ENCODE peak calls at places on chromosomes 7 and 10, in five cellular contexts. One of them, this sample, is unnamed.

GRCh38 chr10:75403144-75404022 is 1.8 kb upstream of the ZNF503 start:
- DNase-seq in H9: peak
- DNase-seq in mesenchymal stem cell: peak
- DNase-seq in H1: no peak
- DNase-seq in neuronal stem cell: peak
- DNase-seq in this sample: no peak

GRCh38 chr7:11831727-11832495 is at the start of gene THSD7A:
- DNase-seq in H9: peak
- DNase-seq in neuronal stem cell: peak
- DNase-seq in H1: peak
- DNase-seq in mesenchymal stem cell: peak
- DNase-seq in this sample: peak

GRCh38 chr10:75499556-75499955 is 68.1 kb downstream of the LRMDA start:
- DNase-seq in H1: no peak
- DNase-seq in neuronal stem cell: no peak
- DNase-seq in H9: no peak
- DNase-seq in mesenchymal stem cell: no peak
- DNase-seq in this sample: no peak

GRCh38 chr7:44733708-44734481 is 14.8 kb upstream of the ZMIZ2 start:
- DNase-seq in H1: no peak
- DNase-seq in mesenchymal stem cell: peak
- DNase-seq in neuronal stem cell: no peak
- DNase-seq in H9: no peak
- DNase-seq in this sample: peak

GRCh38 chr7:91620827-91621226 is 259.7 kb downstream of the MTERF1 start:
- DNase-seq in H1: no peak
- DNase-seq in neuronal stem cell: no peak
- DNase-seq in H9: no peak
- DNase-seq in mesenchymal stem cell: no peak
- DNase-seq in this sample: no peak

GRCh38 chr10:69224862-69225657 is 4.9 kb downstream of the HKDC1 start:
- DNase-seq in neuronal stem cell: no peak
- DNase-seq in H1: no peak
- DNase-seq in H9: no peak
- DNase-seq in mesenchymal stem cell: no peak
- DNase-seq in this sample: no peak

GRCh38 chr10:69916133-69916532 is 114.4 kb downstream of the COL13A1 start:
- DNase-seq in mesenchymal stem cell: no peak
- DNase-seq in neuronal stem cell: no peak
- DNase-seq in H1: no peak
- DNase-seq in H9: no peak
- DNase-seq in this sample: no peak

GRCh38 chr10:35058134-35058533 is 32.0 kb downstream of the CUL2 start:
- DNase-seq in mesenchymal stem cell: peak
- DNase-seq in neuronal stem cell: no peak
- DNase-seq in H1: no peak
- DNase-seq in H9: no peak
- DNase-seq in this sample: no peak

DNA sequence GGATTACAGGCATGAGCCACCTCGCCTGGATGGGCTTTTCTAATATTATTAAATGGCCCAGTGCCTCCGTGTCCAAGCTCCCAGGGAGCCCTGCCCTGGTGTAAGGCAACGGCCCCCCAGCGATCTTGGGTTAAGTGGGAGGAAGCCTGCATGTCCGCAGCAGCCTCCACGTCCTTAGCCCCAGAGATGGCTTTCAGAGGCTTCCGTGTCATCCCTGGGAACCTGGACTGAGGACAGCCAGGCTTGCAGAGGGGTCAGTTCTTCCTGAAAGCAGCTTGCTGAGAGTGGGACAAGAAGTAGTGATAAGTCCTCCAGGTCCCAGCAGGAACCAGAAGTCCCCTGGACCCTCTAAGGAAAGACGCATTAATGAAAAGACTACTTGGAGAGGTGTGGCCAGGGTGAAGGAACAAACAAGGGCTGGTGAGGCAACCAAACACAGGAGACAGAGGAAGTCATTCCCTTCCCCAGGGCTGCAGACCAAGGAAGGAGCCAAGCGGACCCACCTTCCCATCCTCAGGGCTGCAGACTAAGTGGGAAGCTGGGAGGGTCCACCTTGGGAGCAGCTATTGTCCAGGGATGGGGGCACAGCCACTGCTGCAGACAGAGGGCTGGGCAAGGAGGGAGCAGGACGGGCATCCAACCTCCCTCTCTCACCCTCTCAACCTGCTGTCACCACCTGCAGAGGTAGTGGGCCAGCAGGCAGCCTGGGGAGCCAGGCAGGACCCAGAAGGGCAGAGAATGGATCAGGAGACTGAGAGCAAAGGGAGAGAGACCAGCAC is 13.0 kb upstream of the INSIG1 start:
- DNase-seq in H9: no peak
- DNase-seq in mesenchymal stem cell: no peak
- DNase-seq in H1: no peak
- DNase-seq in neuronal stem cell: no peak
- DNase-seq in this sample: no peak
- H2BK12ac ChIP-seq in H9: no peak
- H2BK12ac ChIP-seq in mesenchymal stem cell: no peak
- H2BK12ac ChIP-seq in H1: no peak
- H2BK12ac ChIP-seq in neuronal stem cell: peak
- H2BK12ac ChIP-seq in this sample: no peak

DNA sequence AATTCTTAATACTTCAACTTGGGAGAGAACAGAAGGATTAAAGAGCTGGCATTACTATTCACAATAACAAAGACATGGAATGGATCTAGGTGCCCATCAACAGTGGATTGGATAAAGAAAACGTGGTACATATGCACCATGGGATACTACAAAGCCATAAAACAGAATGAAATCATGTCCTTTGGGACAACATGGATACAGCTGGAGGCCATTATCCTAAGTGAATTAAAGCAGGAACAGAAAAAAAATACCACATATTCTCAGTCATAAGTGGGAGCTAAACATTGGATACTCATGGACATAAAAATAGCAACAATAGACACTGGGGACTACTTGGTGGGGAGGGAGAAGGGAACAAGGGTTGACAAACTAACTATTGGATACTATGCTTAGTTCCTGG is 133.2 kb upstream of the ITGB1 start:
- DNase-seq in neuronal stem cell: no peak
- DNase-seq in mesenchymal stem cell: no peak
- DNase-seq in H1: no peak
- DNase-seq in H9: no peak
- DNase-seq in this sample: no peak
- H4K8ac ChIP-seq in neuronal stem cell: no peak
- H4K8ac ChIP-seq in mesenchymal stem cell: no peak
- H4K8ac ChIP-seq in H1: no peak
- H4K8ac ChIP-seq in H9: no peak
- H4K8ac ChIP-seq in this sample: no peak

DNA sequence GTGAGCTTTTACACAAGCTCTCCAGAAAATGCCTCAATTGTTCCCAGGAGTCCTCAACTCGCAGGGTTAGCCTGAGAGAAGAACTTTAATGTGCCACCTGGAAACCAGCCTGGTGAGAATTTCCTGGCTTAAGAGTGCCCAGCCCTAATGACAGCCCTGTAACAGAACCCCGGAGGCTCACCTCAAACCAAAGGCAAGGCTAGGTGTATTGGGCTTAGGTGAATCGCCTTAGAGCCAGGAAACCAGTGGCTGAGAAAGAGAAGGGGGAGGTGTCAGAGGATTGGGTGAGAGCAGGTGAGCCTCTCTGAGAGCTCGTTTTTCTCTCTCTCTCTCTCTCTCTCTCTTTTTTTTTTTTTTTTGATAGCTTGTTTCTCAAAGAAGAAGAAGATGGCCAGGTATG is 7.3 kb downstream of the OCM2 start:
- DNase-seq in neuronal stem cell: no peak
- DNase-seq in H1: no peak
- DNase-seq in mesenchymal stem cell: no peak
- DNase-seq in H9: no peak
- DNase-seq in this sample: no peak
- H3K23ac ChIP-seq in neuronal stem cell: no peak
- H3K23ac ChIP-seq in H1: no peak
- H3K23ac ChIP-seq in mesenchymal stem cell: no peak
- H3K23ac ChIP-seq in H9: no peak
- H3K23ac ChIP-seq in this sample: no peak

GRCh38 chr10:45224219-45224841 is 91.1 kb downstream of the OR13A1 start:
- DNase-seq in neuronal stem cell: no peak
- DNase-seq in mesenchymal stem cell: no peak
- DNase-seq in H1: no peak
- DNase-seq in H9: no peak
- DNase-seq in this sample: peak
- H2BK12ac ChIP-seq in neuronal stem cell: peak
- H2BK12ac ChIP-seq in mesenchymal stem cell: no peak
- H2BK12ac ChIP-seq in H1: no peak
- H2BK12ac ChIP-seq in H9: no peak
- H2BK12ac ChIP-seq in this sample: no peak

GRCh38 chr10:103894454-103894853 is 23.5 kb downstream of the STN1 start:
- DNase-seq in H1: no peak
- DNase-seq in neuronal stem cell: no peak
- DNase-seq in H9: no peak
- DNase-seq in mesenchymal stem cell: peak
- DNase-seq in this sample: no peak
- H4K8ac ChIP-seq in H1: no peak
- H4K8ac ChIP-seq in neuronal stem cell: no peak
- H4K8ac ChIP-seq in H9: no peak
- H4K8ac ChIP-seq in mesenchymal stem cell: no peak
- H4K8ac ChIP-seq in this sample: no peak

GRCh38 chr7:117134885-117135552 is 181.7 kb downstream of the ST7 start:
- DNase-seq in H1: no peak
- DNase-seq in neuronal stem cell: no peak
- DNase-seq in mesenchymal stem cell: peak
- DNase-seq in H9: no peak
- DNase-seq in this sample: no peak
- H3K23ac ChIP-seq in H1: no peak
- H3K23ac ChIP-seq in neuronal stem cell: no peak
- H3K23ac ChIP-seq in mesenchymal stem cell: no peak
- H3K23ac ChIP-seq in H9: no peak
- H3K23ac ChIP-seq in this sample: no peak

GRCh38 chr7:1533569-1534329 is 3.2 kb downstream of the MAFK start:
- DNase-seq in H1: no peak
- DNase-seq in H9: no peak
- DNase-seq in neuronal stem cell: no peak
- DNase-seq in mesenchymal stem cell: peak
- DNase-seq in this sample: peak

GRCh38 chr7:1535695-1536094 is 5.2 kb downstream of the MAFK start:
- DNase-seq in H9: no peak
- DNase-seq in mesenchymal stem cell: peak
- DNase-seq in neuronal stem cell: no peak
- DNase-seq in H1: no peak
- DNase-seq in this sample: no peak

GRCh38 chr7:1533255-1533568 is 2.7 kb downstream of the MAFK start:
- DNase-seq in H9: no peak
- DNase-seq in H1: no peak
- DNase-seq in neuronal stem cell: no peak
- DNase-seq in mesenchymal stem cell: no peak
- DNase-seq in this sample: no peak

GRCh38 chr7:1535100-1535458 is 4.6 kb downstream of the MAFK start:
- DNase-seq in H9: no peak
- DNase-seq in neuronal stem cell: no peak
- DNase-seq in mesenchymal stem cell: no peak
- DNase-seq in H1: no peak
- DNase-seq in this sample: no peak

GRCh38 chr7:1534330-1535099 is 4.0 kb downstream of the MAFK start:
- DNase-seq in H1: no peak
- DNase-seq in mesenchymal stem cell: peak
- DNase-seq in neuronal stem cell: no peak
- DNase-seq in H9: no peak
- DNase-seq in this sample: peak
- H2BK12ac ChIP-seq in H1: no peak
- H2BK12ac ChIP-seq in mesenchymal stem cell: peak
- H2BK12ac ChIP-seq in neuronal stem cell: peak
- H2BK12ac ChIP-seq in H9: no peak
- H2BK12ac ChIP-seq in this sample: no peak

GRCh38 chr7:88315532-88315931 is 8.8 kb upstream of the STEAP4 start:
- DNase-seq in mesenchymal stem cell: no peak
- DNase-seq in neuronal stem cell: no peak
- DNase-seq in H1: no peak
- DNase-seq in H9: no peak
- DNase-seq in this sample: no peak
- H4K8ac ChIP-seq in mesenchymal stem cell: no peak
- H4K8ac ChIP-seq in neuronal stem cell: no peak
- H4K8ac ChIP-seq in H1: no peak
- H4K8ac ChIP-seq in H9: no peak
- H4K8ac ChIP-seq in this sample: no peak

DNA sequence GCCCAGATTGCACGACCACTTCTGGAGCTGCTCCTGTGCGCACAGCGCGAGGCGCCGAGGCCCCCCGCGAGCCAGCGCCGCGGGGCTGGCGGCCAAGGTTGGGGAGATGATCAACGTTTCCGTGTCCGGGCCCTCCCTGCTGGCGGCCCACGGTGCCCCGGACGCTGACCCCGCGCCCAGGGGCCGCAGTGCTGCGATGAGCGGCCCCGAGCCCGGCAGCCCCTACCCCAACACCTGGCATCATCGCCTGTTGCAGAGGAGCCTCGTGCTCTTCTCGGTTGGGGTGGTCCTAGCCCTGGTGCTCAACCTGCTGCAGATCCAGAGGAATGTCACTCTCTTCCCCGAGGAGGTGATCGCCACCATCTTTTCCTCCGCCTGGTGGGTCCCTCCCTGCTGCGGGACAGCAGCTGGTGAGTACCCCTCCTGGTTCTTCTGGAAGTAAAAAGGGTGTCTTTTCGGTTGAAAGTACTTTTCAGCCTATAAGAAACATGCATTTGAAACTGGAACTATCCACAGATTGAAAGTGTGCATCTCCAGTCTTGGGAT is 683 bp downstream of the INSIG1 start:
- DNase-seq in neuronal stem cell: no peak
- DNase-seq in H1: no peak
- DNase-seq in mesenchymal stem cell: no peak
- DNase-seq in H9: no peak
- DNase-seq in this sample: no peak
- H3K23ac ChIP-seq in neuronal stem cell: peak
- H3K23ac ChIP-seq in H1: no peak
- H3K23ac ChIP-seq in mesenchymal stem cell: peak
- H3K23ac ChIP-seq in H9: no peak
- H3K23ac ChIP-seq in this sample: no peak

This sample was measured in trophoblast cell.